ENCODE peak calls at places on chromosomes 4 and X, in seven cellular contexts. N is hepatocyte, M is MM.1S, O is thoracic aorta, V is GM23338, T is left ventricle myocardium inferior, H is brain microvascular endothelial cell. X is an unnamed sample. For H3K36me3, the result is how much of the 10 kb centered on the place peaks cover.

GRCh38 chr4:9800878-9801277 is 19.4 kb downstream of the DRD5 start:
- DNase-seq in N (no peak), M (peak), O (no peak), V (no peak), T (no peak), H (no peak), X (no peak)

GRCh38 chrX:129609395-129609794 is 45.4 kb downstream of the APLN start:
- DNase-seq in N (no peak), M (no peak), O (no peak), V (no peak), T (no peak), H (no peak), X (no peak)

GRCh38 chrX:150690126-150690525 is 3.1 kb upstream of the MTMR1 start:
- DNase-seq in N (no peak), M (no peak), O (no peak), V (no peak), T (no peak), H (peak), X (no peak)

GRCh38 chrX:12249997-12250396 is 111.7 kb downstream of the FRMPD4 start:
- DNase-seq in N (no peak), M (no peak), O (no peak), V (no peak), T (no peak), H (peak), X (no peak)

GRCh38 chrX:137566746-137567473 is 983 bp downstream of the ZIC3 start:
- DNase-seq in N (no peak), M (no peak), O (no peak), V (no peak), T (no peak), H (no peak), X (no peak)

GRCh38 chrX:136577562-136577961 is 45.5 kb downstream of the VGLL1 start:
- DNase-seq in N (peak), M (peak), O (no peak), V (peak), T (peak), H (peak), X (no peak)

GRCh38 chr4:176210101-176210500 is 14.7 kb upstream of the SPATA4 start:
- DNase-seq in N (no peak), M (no peak), O (no peak), V (no peak), T (no peak), H (no peak), X (no peak)

GRCh38 chr4:133802741-133803140 is 398.8 kb downstream of the PABPC4L start:
- DNase-seq in N (no peak), M (no peak), O (no peak), V (no peak), T (no peak), H (peak), X (no peak)

GRCh38 chrX:134669378-134670098 is 11.3 kb upstream of the PLAC1 start:
- DNase-seq in N (peak), M (no peak), O (no peak), V (no peak), T (peak), H (peak), X (no peak)

GRCh38 chr4:173218411-173219125 is 50.0 kb downstream of the GALNT7 start:
- DNase-seq in N (no peak), M (no peak), O (no peak), V (no peak), T (no peak), H (peak), X (no peak)

GRCh38 chrX:773292-774025 is 142.9 kb downstream of the SHOX start:
- DNase-seq in N (no peak), M (no peak), O (no peak), V (no peak), T (no peak), H (no peak), X (no peak)

GRCh38 chrX:17494231-17494630 is 119.2 kb downstream of the NHS start:
- DNase-seq in N (no peak), M (no peak), O (no peak), V (no peak), T (no peak), H (no peak), X (no peak)

GRCh38 chr4:38226170-38226569 is 266.0 kb downstream of the PTTG2 start:
- DNase-seq in N (no peak), M (no peak), O (no peak), V (no peak), T (no peak), H (no peak), X (no peak)

GRCh38 chrX:153671589-153672530 is 1.8 kb downstream of the PNCK start:
- DNase-seq in N (no peak), M (no peak), O (no peak), V (no peak), T (no peak), H (no peak), X (no peak)

GRCh38 chrX:151773434-151773833 is 38.9 kb downstream of the CNGA2 start:
- DNase-seq in N (no peak), M (no peak), O (no peak), V (peak), T (no peak), H (no peak), X (no peak)

GRCh38 chrX:118049713-118050112 is 66.9 kb downstream of the KLHL13 start:
- DNase-seq in N (no peak), M (no peak), O (no peak), V (no peak), T (no peak), H (no peak), X (no peak)

GRCh38 chr4:106929248-106929647 is 106.9 kb downstream of the DKK2 start:
- DNase-seq in N (no peak), M (no peak), O (no peak), V (no peak), T (no peak), H (no peak), X (no peak)

GRCh38 chrX:6292599-6292998 is 63.9 kb upstream of the NLGN4X start:
- DNase-seq in N (no peak), M (no peak), O (no peak), V (peak), T (no peak), H (no peak), X (no peak)

GRCh38 chrX:138756234-138756633 is 44.7 kb upstream of the FGF13 start:
- DNase-seq in N (peak), M (no peak), O (no peak), V (peak), T (peak), H (peak), X (no peak)

GRCh38 chr4:55791666-55792065 is 27.9 kb upstream of the EXOC1L start:
- DNase-seq in N (no peak), M (no peak), O (no peak), V (peak), T (no peak), H (no peak), X (no peak)

GRCh38 chrX:40156472-40157227 is 58.9 kb upstream of the BCOR start:
- DNase-seq in N (no peak), M (no peak), O (no peak), V (peak), T (no peak), H (no peak), X (no peak)

GRCh38 chrX:40154853-40155616 is 57.3 kb upstream of the BCOR start:
- DNase-seq in N (peak), M (peak), O (no peak), V (peak), T (peak), H (no peak), X (no peak)

GRCh38 chrX:40158036-40158706 is 60.4 kb upstream of the BCOR start:
- DNase-seq in N (peak), M (no peak), O (no peak), V (peak), T (no peak), H (no peak), X (no peak)

GRCh38 chrX:40155617-40156471 is 58.1 kb upstream of the BCOR start:
- DNase-seq in N (peak), M (no peak), O (no peak), V (peak), T (no peak), H (no peak), X (no peak)

GRCh38 chrX:40157228-40158035 is 59.7 kb upstream of the BCOR start:
- DNase-seq in N (no peak), M (no peak), O (no peak), V (peak), T (no peak), H (no peak), X (no peak)
- H3K4me3 ChIP-seq in N (peak), M (no peak), O (peak), V (peak), T (peak), H (peak), X (no peak)

GRCh38 chr4:124486423-124486822 is 226.1 kb downstream of the ANKRD50 start:
- DNase-seq in N (no peak), M (no peak), O (no peak), V (no peak), T (no peak), H (no peak), X (no peak)
- TF ChIP-seq CTCF in N (no peak), M (no peak), O (no peak), V (peak), T (no peak), H (no peak), X (no peak)

DNA sequence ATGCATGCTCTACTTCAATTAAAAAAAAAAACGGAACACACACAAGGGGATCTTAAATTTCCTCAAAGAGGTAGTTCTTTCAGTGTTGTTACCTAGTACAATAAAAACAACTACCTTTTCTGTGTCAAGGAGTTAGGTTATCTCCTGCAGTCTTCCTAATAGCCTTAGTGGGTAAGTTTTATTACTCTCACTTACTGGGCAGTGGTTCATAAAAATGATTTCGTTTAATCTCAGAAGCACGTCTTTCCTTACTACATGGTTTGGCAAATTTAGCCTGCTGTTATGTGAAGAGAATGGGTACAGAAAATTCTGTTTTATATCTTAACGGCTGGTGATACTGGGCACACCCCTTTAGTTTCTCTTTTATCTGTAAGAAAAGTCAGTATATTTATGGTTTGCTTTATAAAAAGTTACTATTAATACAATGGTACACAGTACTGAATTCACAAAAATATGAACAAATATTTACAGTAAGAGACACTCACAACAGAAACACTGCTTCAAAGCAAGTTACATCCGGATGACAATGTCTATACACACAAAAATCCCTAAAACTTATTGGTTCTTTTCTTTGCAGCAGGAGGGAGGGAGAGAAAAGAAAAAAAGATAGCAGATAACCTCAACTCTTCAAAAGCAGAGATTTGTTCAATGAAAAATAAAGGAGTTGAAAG is 8.8 kb downstream of the ADH5 start:
- DNase-seq in N (no peak), M (no peak), O (no peak), V (no peak), T (no peak), H (no peak), X (no peak)
- H3K36me3 ChIP-seq in N (under half), M (under half), O (under half), V (half or more), T (half or more), H (half or more), X (under half)

GRCh38 chrX:142084611-142085010 is 120.5 kb downstream of the MAGEC2 start:
- DNase-seq in N (no peak), M (no peak), O (no peak), V (no peak), T (no peak), H (no peak), X (no peak)

DNA sequence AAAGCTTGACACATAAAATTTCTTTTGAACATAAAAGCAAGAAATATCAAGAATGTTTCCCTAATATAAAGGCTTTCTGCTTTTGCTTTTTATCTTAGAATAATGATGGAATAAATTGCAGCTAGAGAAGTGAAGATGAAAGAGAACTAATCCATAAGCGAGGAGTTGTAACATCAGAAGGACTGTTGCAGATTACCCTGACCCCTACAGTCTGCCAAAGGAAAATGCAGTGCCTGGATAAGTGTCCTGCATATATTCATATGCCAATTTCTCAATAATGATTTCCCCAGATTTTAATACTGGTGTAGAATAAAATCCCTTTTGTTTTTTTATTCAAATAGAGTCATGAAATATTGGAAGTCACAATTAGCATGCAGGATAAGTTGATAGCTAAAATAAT is 115.9 kb downstream of the MAGEC2 start:
- DNase-seq in N (peak), M (peak), O (no peak), V (peak), T (no peak), H (no peak), X (no peak)
- H3K4me3 ChIP-seq in N (no peak), M (no peak), O (no peak), V (no peak), T (no peak), H (no peak), X (no peak)

DNA sequence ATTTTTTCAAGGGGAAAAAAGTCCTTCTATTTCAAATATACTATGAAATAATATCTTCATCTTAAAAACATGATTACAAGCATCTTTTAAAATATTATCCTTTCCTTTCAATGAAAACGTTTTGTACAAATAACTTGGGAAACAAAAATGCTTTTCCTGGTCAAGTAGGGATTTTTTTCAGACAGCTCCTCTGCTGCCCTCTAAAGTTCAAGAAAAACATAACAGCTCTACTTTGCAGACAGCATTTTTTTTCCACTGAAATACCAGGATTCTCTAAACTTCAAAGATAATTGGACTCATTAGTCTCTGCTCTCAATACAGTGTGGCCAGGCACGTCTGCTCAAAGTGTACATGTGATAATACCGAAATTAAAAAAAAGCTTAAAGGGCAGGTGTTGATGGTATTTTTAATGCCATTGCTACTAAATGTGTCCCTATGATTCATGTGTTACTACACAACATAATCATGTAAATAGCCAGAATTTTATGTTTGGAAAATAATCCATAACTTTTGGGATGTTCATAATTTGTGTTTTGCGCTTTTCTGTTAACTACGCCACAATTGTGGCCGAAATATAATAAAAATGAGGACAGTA is 479.0 kb downstream of the KCNIP4 start:
- DNase-seq in N (peak), M (peak), O (no peak), V (peak), T (no peak), H (peak), X (no peak)
- TF ChIP-seq CTCF in N (peak), M (peak), O (no peak), V (peak), T (peak), H (peak), X (peak)

X was measured in GM06990.